ENCODE peak calls at places on chromosomes 5 and 9, in eight cellular contexts. O is AG09309; U is SK-N-SH; C is heart right ventricle; Y is neural progenitor cell; M is sigmoid colon; F is CD8-positive, alpha-beta T cell; E is cardiac fibroblast. K is an unnamed sample.

GRCh38 chr5:112419050-112419595 is at the start of gene EPB41L4A:
- DNase-seq in O (no peak), U (peak), C (peak), Y (peak), M (no peak), F (no peak), E (peak), K (no peak)

GRCh38 chr5:36777105-36777757 is 99.3 kb upstream of the NIPBL start:
- DNase-seq in O (no peak), U (peak), C (no peak), Y (peak), M (no peak), F (no peak), E (peak), K (peak)

GRCh38 chr5:100762995-100763394 is 140.1 kb downstream of the ST8SIA4 start:
- DNase-seq in O (no peak), U (no peak), C (no peak), Y (no peak), M (no peak), F (no peak), E (no peak), K (no peak)

GRCh38 chr5:39370555-39371366 is 6.5 kb upstream of the C9 start:
- DNase-seq in O (no peak), U (no peak), C (no peak), Y (no peak), M (no peak), F (no peak), E (no peak), K (no peak)

GRCh38 chr9:123267481-123268239 is 726 bp downstream of the STRBP start:
- DNase-seq in O (no peak), U (peak), C (peak), Y (peak), M (peak), F (peak), E (no peak), K (no peak)

GRCh38 chr5:172939045-172939444 is 20.2 kb upstream of the RPL26L1 start:
- DNase-seq in O (no peak), U (no peak), C (no peak), Y (peak), M (no peak), F (no peak), E (peak), K (peak)

GRCh38 chr5:115895821-115896220 is 54.1 kb downstream of the AP3S1 start:
- DNase-seq in O (no peak), U (no peak), C (no peak), Y (no peak), M (no peak), F (no peak), E (no peak), K (peak)

GRCh38 chr5:124741711-124742496 is 4.5 kb downstream of the ZNF608 start:
- DNase-seq in O (no peak), U (no peak), C (no peak), Y (peak), M (no peak), F (no peak), E (peak), K (peak)

GRCh38 chr5:174320051-174320450 is 274.5 kb downstream of the NSG2 start:
- DNase-seq in O (no peak), U (no peak), C (no peak), Y (no peak), M (no peak), F (no peak), E (no peak), K (no peak)

GRCh38 chr9:96651626-96652025 is 3.5 kb downstream of the PRXL2C start:
- DNase-seq in O (no peak), U (peak), C (no peak), Y (no peak), M (no peak), F (no peak), E (peak), K (no peak)

GRCh38 chr9:96567203-96567700 is 52.4 kb downstream of the CDC14B start:
- DNase-seq in O (no peak), U (peak), C (no peak), Y (no peak), M (no peak), F (peak), E (peak), K (peak)

GRCh38 chr9:75866273-75866871 is 24.1 kb upstream of the PCSK5 start:
- DNase-seq in O (no peak), U (peak), C (no peak), Y (peak), M (no peak), F (peak), E (peak), K (peak)

GRCh38 chr9:12698293-12698692 is 5.1 kb downstream of the TYRP1 start:
- DNase-seq in O (no peak), U (no peak), C (no peak), Y (no peak), M (no peak), F (no peak), E (peak), K (peak)

GRCh38 chr5:2173067-2173466 is 290.3 kb upstream of the IRX4 start:
- DNase-seq in O (no peak), U (no peak), C (no peak), Y (no peak), M (no peak), F (no peak), E (no peak), K (no peak)

GRCh38 chr5:140855772-140856674 is at the start of gene PCDHA10:
- DNase-seq in O (no peak), U (no peak), C (no peak), Y (peak), M (no peak), F (no peak), E (no peak), K (no peak)

GRCh38 chr9:91477106-91477505 is 53.5 kb upstream of the NFIL3 start:
- DNase-seq in O (no peak), U (no peak), C (no peak), Y (peak), M (no peak), F (no peak), E (no peak), K (no peak)

GRCh38 chr9:82037126-82037525 is 48.6 kb downstream of the SPATA31D1 start:
- DNase-seq in O (no peak), U (no peak), C (no peak), Y (no peak), M (no peak), F (no peak), E (no peak), K (no peak)

GRCh38 chr5:149128023-149128875 is 13.0 kb upstream of the ABLIM3 start:
- DNase-seq in O (no peak), U (peak), C (peak), Y (peak), M (no peak), F (no peak), E (peak), K (no peak)

GRCh38 chr9:12891588-12891987 is 116.8 kb downstream of the LURAP1L start:
- DNase-seq in O (no peak), U (no peak), C (no peak), Y (no peak), M (no peak), F (no peak), E (no peak), K (no peak)

GRCh38 chr5:132901730-132902129 is 28.3 kb downstream of the LEAP2 start:
- DNase-seq in O (no peak), U (no peak), C (no peak), Y (no peak), M (no peak), F (no peak), E (no peak), K (no peak)

GRCh38 chr9:88478236-88478635 is 56.7 kb upstream of the NXNL2 start:
- DNase-seq in O (no peak), U (no peak), C (no peak), Y (no peak), M (no peak), F (no peak), E (no peak), K (no peak)

GRCh38 chr5:23169660-23170416 is 316.7 kb upstream of the CDH12 start:
- DNase-seq in O (no peak), U (no peak), C (no peak), Y (no peak), M (no peak), F (no peak), E (no peak), K (no peak)

GRCh38 chr5:177509361-177509951 is at the start of gene DOK3:
- DNase-seq in O (no peak), U (no peak), C (peak), Y (no peak), M (no peak), F (no peak), E (no peak), K (no peak)

GRCh38 chr9:14393382-14393781 is 79.4 kb upstream of the NFIB start:
- DNase-seq in O (no peak), U (no peak), C (no peak), Y (no peak), M (no peak), F (no peak), E (no peak), K (no peak)

GRCh38 chr5:55577353-55578060 is 42.7 kb upstream of the PLPP1 start:
- DNase-seq in O (no peak), U (no peak), C (peak), Y (no peak), M (peak), F (no peak), E (peak), K (peak)

GRCh38 chr9:13088734-13089427 is 190.6 kb downstream of the MPDZ start:
- DNase-seq in O (no peak), U (peak), C (no peak), Y (peak), M (no peak), F (no peak), E (peak), K (peak)

GRCh38 chr9:77808750-77809079 is 160.6 kb upstream of the GNA14 start:
- DNase-seq in O (no peak), U (no peak), C (no peak), Y (no peak), M (no peak), F (no peak), E (no peak), K (no peak)

DNA sequence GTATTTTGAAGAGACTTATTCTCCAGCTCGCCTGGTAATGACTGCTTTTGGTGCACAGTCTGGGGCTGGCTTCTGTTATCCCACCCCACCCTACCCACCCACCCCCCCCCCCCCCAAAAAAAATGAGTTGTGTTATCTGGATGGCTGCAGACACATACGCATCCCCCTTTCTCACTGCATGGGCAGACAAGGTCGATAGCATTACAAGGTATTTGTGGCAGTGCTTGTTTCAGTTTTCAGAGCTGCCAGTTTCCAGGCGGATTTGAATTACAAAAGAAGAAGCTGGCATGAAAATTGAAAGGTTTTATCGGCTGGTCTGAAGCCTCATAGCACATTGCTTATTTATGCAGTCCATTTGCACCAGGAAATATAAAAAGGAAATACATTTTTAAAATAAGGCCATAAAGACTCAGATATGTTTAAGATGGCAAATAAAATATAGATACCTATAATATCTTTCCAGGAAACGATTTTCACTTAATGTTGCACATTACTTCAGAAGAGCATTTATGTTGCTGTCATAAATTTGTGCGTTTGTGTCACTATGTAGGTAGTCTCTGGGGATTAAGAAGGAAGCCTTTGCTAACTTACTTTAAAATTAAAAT is 85.1 kb upstream of the GRHPR start:
- DNase-seq in O (no peak), U (peak), C (no peak), Y (no peak), M (no peak), F (no peak), E (no peak), K (no peak)
- H3K4me3 ChIP-seq in O (no peak), U (no peak), C (no peak), Y (no peak), M (no peak), F (no peak), E (no peak), K (no peak)

GRCh38 chr5:147393866-147394265 is 116.0 kb downstream of the DPYSL3 start:
- DNase-seq in O (no peak), U (no peak), C (peak), Y (peak), M (no peak), F (no peak), E (no peak), K (no peak)
- TF ChIP-seq CTCF in O (peak), U (peak), C (no peak), Y (peak), M (no peak), F (no peak), E (peak), K (peak)

GRCh38 chr5:159051431-159052281 is 48.1 kb downstream of the EBF1 start:
- DNase-seq in O (no peak), U (no peak), C (peak), Y (peak), M (peak), F (no peak), E (peak), K (peak)
- H3K4me3 ChIP-seq in O (peak), U (no peak), C (peak), Y (peak), M (peak), F (no peak), E (peak), K (peak)

GRCh38 chr9:134691695-134692572 is 50.3 kb downstream of the COL5A1 start:
- DNase-seq in O (no peak), U (no peak), C (no peak), Y (no peak), M (peak), F (no peak), E (no peak), K (no peak)
- TF ChIP-seq CTCF in O (no peak), U (no peak), C (no peak), Y (no peak), M (no peak), F (no peak), E (no peak), K (no peak)

GRCh38 chr9:121196389-121196788 is 5.3 kb downstream of the RAB14 start:
- DNase-seq in O (no peak), U (peak), C (no peak), Y (no peak), M (no peak), F (no peak), E (no peak), K (no peak)
- H3K4me3 ChIP-seq in O (no peak), U (no peak), C (no peak), Y (no peak), M (no peak), F (no peak), E (no peak), K (no peak)

GRCh38 chr9:68533678-68534077 is 7.0 kb downstream of the TMEM252 start:
- DNase-seq in O (no peak), U (no peak), C (no peak), Y (no peak), M (no peak), F (no peak), E (no peak), K (no peak)

GRCh38 chr9:68530618-68531017 is 10.1 kb downstream of the TMEM252 start:
- DNase-seq in O (no peak), U (peak), C (peak), Y (peak), M (peak), F (no peak), E (peak), K (no peak)
- TF ChIP-seq CTCF in O (no peak), U (no peak), C (no peak), Y (peak), M (no peak), F (no peak), E (no peak), K (no peak)

GRCh38 chr5:78791416-78792100 is 143.0 kb upstream of the LHFPL2 start:
- DNase-seq in O (no peak), U (no peak), C (no peak), Y (no peak), M (no peak), F (no peak), E (no peak), K (no peak)

GRCh38 chr5:78783434-78784130 is 135.0 kb upstream of the LHFPL2 start:
- DNase-seq in O (no peak), U (no peak), C (no peak), Y (no peak), M (no peak), F (no peak), E (no peak), K (no peak)

GRCh38 chr5:78792342-78793055 is 143.9 kb upstream of the LHFPL2 start:
- DNase-seq in O (no peak), U (no peak), C (no peak), Y (no peak), M (no peak), F (no peak), E (no peak), K (no peak)

GRCh38 chr5:78785454-78785853 is 136.9 kb upstream of the LHFPL2 start:
- DNase-seq in O (no peak), U (no peak), C (no peak), Y (no peak), M (no peak), F (no peak), E (no peak), K (no peak)

GRCh38 chr5:78787763-78788162 is 139.2 kb upstream of the LHFPL2 start:
- DNase-seq in O (no peak), U (no peak), C (no peak), Y (no peak), M (no peak), F (no peak), E (peak), K (no peak)
- H3K4me3 ChIP-seq in O (no peak), U (no peak), C (no peak), Y (no peak), M (no peak), F (no peak), E (no peak), K (no peak)

GRCh38 chr9:132207839-132208615 is 46.2 kb downstream of the NTNG2 start:
- DNase-seq in O (no peak), U (no peak), C (no peak), Y (no peak), M (no peak), F (no peak), E (no peak), K (no peak)
- TF ChIP-seq CTCF in O (no peak), U (no peak), C (no peak), Y (no peak), M (no peak), F (no peak), E (no peak), K (no peak)

GRCh38 chr5:157331807-157332206 is 65.9 kb downstream of the CYFIP2 start:
- DNase-seq in O (no peak), U (no peak), C (no peak), Y (no peak), M (no peak), F (no peak), E (no peak), K (no peak)

GRCh38 chr5:157328277-157328912 is 62.5 kb downstream of the CYFIP2 start:
- DNase-seq in O (peak), U (peak), C (peak), Y (peak), M (peak), F (no peak), E (peak), K (peak)

GRCh38 chr5:157326440-157327023 is 60.6 kb downstream of the CYFIP2 start:
- DNase-seq in O (no peak), U (no peak), C (no peak), Y (no peak), M (no peak), F (no peak), E (no peak), K (no peak)

GRCh38 chr5:157324237-157324636 is 58.3 kb downstream of the CYFIP2 start:
- DNase-seq in O (no peak), U (no peak), C (no peak), Y (no peak), M (no peak), F (no peak), E (no peak), K (no peak)

GRCh38 chr5:157327771-157328170 is 61.8 kb downstream of the CYFIP2 start:
- DNase-seq in O (no peak), U (no peak), C (no peak), Y (no peak), M (no peak), F (no peak), E (no peak), K (no peak)
- H3K4me3 ChIP-seq in O (no peak), U (no peak), C (no peak), Y (no peak), M (no peak), F (no peak), E (no peak), K (no peak)

K was measured in AG10803.